ENCODE peak calls at places on chromosomes 2 and 18, in seven cellular contexts. Z, B, H, R, V, X and I are unnamed samples.

GRCh38 chr2:75087726-75088125 is 111.6 kb downstream of the TACR1 start:
- DNase-seq in X (no peak), B (peak), V (no peak), R (no peak), H (no peak), Z (no peak), I (no peak)

GRCh38 chr2:146477383-146477782 is 1367.4 kb upstream of the ACVR2A start:
- DNase-seq in H (no peak), R (no peak), B (no peak), V (no peak), X (no peak), Z (no peak), I (no peak)

GRCh38 chr2:233021771-233022170 is 8.7 kb upstream of the NGEF start:
- DNase-seq in V (no peak), R (no peak), X (no peak), H (no peak), B (peak), Z (no peak), I (no peak)

GRCh38 chr18:75066223-75066622 is 142.7 kb downstream of the PTGR3 start:
- DNase-seq in B (no peak), H (no peak), R (no peak), Z (no peak), V (no peak), X (no peak), I (no peak)

GRCh38 chr2:185643434-185643833 is 95.2 kb upstream of the FSIP2 start:
- DNase-seq in B (no peak), R (no peak), X (no peak), Z (no peak), V (no peak), H (peak), I (no peak)

GRCh38 chr2:230170532-230170931 is 49.3 kb downstream of the SP110 start:
- DNase-seq in Z (no peak), B (no peak), X (no peak), R (no peak), H (no peak), V (no peak), I (no peak)

GRCh38 chr2:84959494-84960156 is 11.3 kb upstream of the KCMF1 start:
- DNase-seq in B (peak), R (peak), H (no peak), V (no peak), X (no peak), Z (no peak), I (peak)

GRCh38 chr18:10926565-10927194 is 222.7 kb downstream of the PIEZO2 start:
- DNase-seq in B (peak), X (no peak), V (no peak), R (no peak), H (no peak), Z (no peak), I (peak)

GRCh38 chr2:237859533-237860272 is at the start of gene RAMP1:
- DNase-seq in X (no peak), B (peak), Z (no peak), H (peak), V (peak), R (peak), I (peak)

GRCh38 chr2:7133521-7133920 is 216.3 kb downstream of the RNF144A start:
- DNase-seq in H (no peak), B (peak), X (no peak), Z (no peak), V (peak), R (no peak), I (peak)

GRCh38 chr2:201254331-201254730 is 6.0 kb upstream of the CASP8 start:
- DNase-seq in X (no peak), V (no peak), H (no peak), R (no peak), B (peak), Z (no peak), I (peak)

GRCh38 chr2:27901219-27901618 is 10.7 kb downstream of the BABAM2 start:
- DNase-seq in Z (no peak), H (no peak), V (no peak), X (no peak), B (peak), R (no peak), I (no peak)

GRCh38 chr2:190986221-190986953 is 27.6 kb downstream of the STAT1 start:
- DNase-seq in V (no peak), R (no peak), H (no peak), X (no peak), Z (no peak), B (no peak), I (no peak)

GRCh38 chr2:223494496-223494895 is 107.7 kb downstream of the SCG2 start:
- DNase-seq in V (no peak), H (no peak), X (no peak), Z (no peak), B (no peak), R (no peak), I (no peak)

GRCh38 chr18:69265661-69266060 is 135.0 kb upstream of the DOK6 start:
- DNase-seq in B (no peak), X (no peak), H (no peak), R (no peak), Z (no peak), V (no peak), I (no peak)

GRCh38 chr2:27303093-27304025 is 4.9 kb downstream of the UCN start:
- DNase-seq in X (peak), Z (peak), B (peak), H (peak), V (peak), R (peak), I (peak)

GRCh38 chr2:149028891-149029290 is 9.6 kb upstream of the LYPD6B start:
- DNase-seq in H (no peak), V (no peak), X (no peak), R (no peak), Z (no peak), B (no peak), I (no peak)

GRCh38 chr2:149029312-149029965 is 9.1 kb upstream of the LYPD6B start:
- DNase-seq in Z (no peak), R (no peak), B (no peak), X (no peak), V (no peak), H (no peak), I (peak)

GRCh38 chr2:149031396-149031795 is 7.1 kb upstream of the LYPD6B start:
- DNase-seq in V (no peak), B (no peak), R (no peak), Z (no peak), H (no peak), X (no peak), I (no peak)

GRCh38 chr2:149028377-149028776 is 10.1 kb upstream of the LYPD6B start:
- DNase-seq in B (no peak), X (no peak), Z (no peak), V (no peak), R (no peak), H (no peak), I (no peak)

DNA sequence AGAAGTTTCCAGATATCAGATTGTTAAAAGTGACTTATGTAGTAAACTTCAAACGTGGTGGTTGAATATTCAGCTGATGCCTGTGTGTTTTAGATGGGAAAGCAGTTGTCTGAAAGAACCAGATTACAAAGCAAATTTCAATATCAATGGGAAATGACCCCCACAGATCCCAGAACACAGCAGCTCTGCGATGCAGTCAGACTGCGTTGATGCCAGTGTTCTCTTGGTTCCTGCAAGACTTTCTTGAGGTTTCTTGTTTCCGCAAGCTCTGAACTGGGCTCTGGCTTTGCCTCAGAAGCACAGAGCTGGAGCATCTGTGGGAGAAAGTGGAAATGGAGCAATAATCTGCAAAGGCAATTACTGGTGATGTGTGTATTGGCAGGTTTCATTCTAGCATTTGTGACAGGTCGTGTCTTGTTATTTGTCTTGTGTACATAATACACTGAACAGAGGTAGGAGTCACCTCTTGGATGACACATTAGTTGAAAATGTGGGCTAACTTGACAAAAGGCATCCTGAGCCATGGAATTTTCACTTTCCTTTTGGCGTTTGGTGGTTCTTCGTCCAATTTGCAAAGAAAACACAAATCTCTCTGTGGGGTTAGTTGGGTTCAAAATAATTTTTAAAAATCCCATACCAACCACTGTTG is 10.8 kb upstream of the LYPD6B start:
- DNase-seq in H (no peak), R (peak), Z (no peak), V (no peak), B (no peak), X (no peak), I (peak)
- TF ChIP-seq EZH2phosphoT487 in H (no peak), R (no peak), Z (no peak), V (no peak), B (no peak), X (no peak), I (no peak)

DNA sequence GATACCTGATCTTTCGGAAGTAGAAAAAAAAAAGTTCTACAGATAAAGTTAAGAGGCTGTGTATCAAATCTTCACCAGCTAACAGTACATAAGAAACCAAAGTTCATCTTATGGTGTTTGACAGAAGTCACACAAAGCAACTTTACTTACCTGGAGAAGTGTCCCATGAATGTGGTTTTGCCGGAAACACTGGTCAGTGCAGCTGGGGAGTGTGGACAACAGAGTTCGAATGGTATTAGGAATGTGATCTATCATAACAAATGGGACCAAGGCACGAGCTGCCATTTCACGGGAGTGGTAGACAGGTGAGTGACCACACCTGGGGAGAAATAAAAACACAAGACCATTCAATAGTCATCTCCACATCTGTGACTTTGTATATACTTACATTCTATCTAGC is 171.4 kb upstream of the ZFP36L2 start:
- DNase-seq in V (no peak), X (no peak), B (no peak), H (no peak), Z (no peak), R (no peak), I (no peak)
- TF ChIP-seq EZH2phosphoT487 in V (no peak), X (no peak), B (no peak), H (no peak), Z (no peak), R (no peak), I (no peak)

DNA sequence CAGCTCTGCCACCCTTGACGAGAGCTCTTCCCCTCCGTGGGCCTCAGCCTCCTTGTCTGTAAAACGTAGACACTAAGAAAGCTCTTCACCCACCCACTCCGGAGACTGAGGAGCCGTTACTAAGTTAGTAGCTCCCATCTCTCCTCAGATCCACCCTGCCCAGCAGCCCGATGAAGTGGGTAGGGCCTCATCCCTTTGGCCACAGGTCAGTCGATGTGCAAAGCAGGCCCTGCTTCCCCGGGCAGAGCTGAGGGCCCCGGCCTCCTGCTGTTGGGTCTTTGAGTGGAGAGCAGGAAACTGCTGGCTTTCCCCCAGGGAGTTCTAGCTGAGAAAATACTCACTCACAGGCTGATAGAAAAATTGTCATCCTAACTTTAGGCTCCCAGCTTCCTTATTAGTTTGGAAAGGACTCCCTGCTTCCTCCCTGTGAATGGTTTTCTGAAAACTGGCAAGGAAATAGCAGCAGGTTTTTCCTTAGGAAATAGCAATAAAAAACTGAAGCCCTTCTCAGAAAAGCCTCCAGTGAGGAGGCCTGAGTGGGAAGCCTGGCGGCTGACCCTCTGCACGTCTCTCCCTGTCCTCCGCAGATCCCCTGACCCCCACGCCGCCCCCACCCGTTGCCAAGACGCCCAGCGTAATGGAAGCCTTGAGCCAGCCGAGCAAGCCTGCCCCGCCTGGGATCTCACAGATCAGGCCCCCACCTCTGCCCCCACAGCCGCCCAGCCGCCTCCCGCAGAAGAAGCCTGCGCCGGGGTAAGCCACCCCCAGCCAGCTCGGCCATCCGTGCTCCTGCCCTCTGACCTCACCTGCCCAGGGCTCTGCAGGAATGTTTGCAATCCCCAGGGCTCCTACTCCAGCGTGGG is 30.2 kb downstream of the ITGB1BP1 start:
- DNase-seq in H (no peak), Z (no peak), R (peak), V (no peak), X (no peak), B (peak), I (peak)
- TF ChIP-seq EZH2phosphoT487 in H (no peak), Z (no peak), R (no peak), V (no peak), X (no peak), B (no peak), I (no peak)

DNA sequence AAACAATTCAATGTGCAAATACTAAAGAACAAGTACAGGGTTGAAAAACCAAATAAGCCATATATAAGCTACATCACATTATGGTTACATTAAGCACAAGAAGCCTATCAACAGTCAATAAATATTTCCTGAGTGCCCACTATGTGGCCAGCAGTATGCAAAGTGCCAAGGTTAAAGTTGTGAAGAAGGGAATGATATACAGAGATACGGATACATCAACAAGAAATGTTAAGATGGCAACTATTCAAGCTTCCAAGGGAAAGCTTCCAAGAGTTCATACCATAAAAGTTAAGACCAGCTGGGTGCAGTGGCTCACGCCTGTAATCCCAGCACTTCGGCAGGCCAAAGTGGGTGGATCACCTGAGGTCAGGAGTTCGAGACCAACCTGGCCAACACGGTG is 14.0 kb downstream of the DYM start:
- DNase-seq in B (peak), H (no peak), Z (no peak), V (no peak), X (no peak), R (no peak), I (no peak)
- TF ChIP-seq EZH2phosphoT487 in B (no peak), H (no peak), Z (no peak), V (no peak), X (no peak), R (no peak), I (no peak)

GRCh38 chr2:35125278-35125677 is 1230.3 kb upstream of the CRIM1 start:
- DNase-seq in X (no peak), B (no peak), V (no peak), Z (no peak), H (no peak), R (no peak), I (no peak)
- TF ChIP-seq EZH2phosphoT487 in X (no peak), B (no peak), V (no peak), Z (no peak), H (no peak), R (no peak), I (no peak)

GRCh38 chr2:189952536-189953109 is 109.9 kb downstream of the MSTN start:
- DNase-seq in X (peak), B (no peak), H (no peak), Z (no peak), R (no peak), V (no peak), I (no peak)
- TF ChIP-seq EZH2phosphoT487 in X (no peak), B (no peak), H (no peak), Z (no peak), R (no peak), V (no peak), I (no peak)

GRCh38 chr2:202376460-202377307 is 557 bp downstream of the BMPR2 start:
- DNase-seq in H (peak), R (no peak), V (peak), B (peak), X (peak), Z (no peak), I (peak)
- TF ChIP-seq EZH2phosphoT487 in H (no peak), R (no peak), V (no peak), B (no peak), X (no peak), Z (no peak), I (no peak)

GRCh38 chr2:55550368-55551102 is 31.0 kb downstream of the CFAP36 start:
- DNase-seq in B (peak), R (no peak), V (no peak), H (no peak), X (no peak), Z (no peak), I (no peak)
- TF ChIP-seq EZH2phosphoT487 in B (no peak), R (no peak), V (no peak), H (no peak), X (no peak), Z (no peak), I (no peak)

DNA sequence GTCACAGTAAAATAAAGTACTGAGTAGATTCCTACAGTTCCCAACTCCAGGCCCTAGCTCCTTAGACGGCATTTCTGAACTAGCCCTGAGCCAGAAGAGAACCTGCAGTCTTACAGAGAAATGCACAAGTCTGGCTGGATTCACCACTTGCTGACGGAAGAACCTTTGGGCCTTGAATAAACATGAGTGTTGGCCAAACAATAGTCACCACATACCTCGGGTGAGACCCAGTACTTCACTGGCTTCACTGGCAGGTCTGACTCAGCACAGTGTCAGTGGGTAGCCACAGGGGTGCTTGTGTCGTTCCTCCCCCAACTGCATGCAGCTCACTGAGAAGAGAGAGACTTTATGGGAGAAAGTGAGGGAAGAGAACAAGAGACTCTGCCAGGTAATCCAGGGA is 88.9 kb downstream of the TMEM185B start:
- DNase-seq in R (no peak), H (no peak), V (no peak), X (no peak), Z (peak), B (peak), I (peak)
- TF ChIP-seq EZH2phosphoT487 in R (no peak), H (no peak), V (no peak), X (no peak), Z (no peak), B (no peak), I (no peak)